ENCODE peak calls at places on chromosomes 7 and 10, in eight cellular contexts. M is A549, F is heart right ventricle, D is fibroblast of lung, E is colonic mucosa, H is neural progenitor cell, X is MM.1S, V is heart left ventricle. A is an unnamed sample. For H3K4me1, the result is how much of the 10 kb centered on the place peaks cover.

GRCh38 chr10:43689618-43689954 is 40.9 kb upstream of the ZNF32 start:
- DNase-seq in M (peak), F (peak), D (peak), E (peak), H (peak), X (no peak), V (peak), A (no peak)

GRCh38 chr10:1368772-1369171 is 312.6 kb downstream of the WDR37 start:
- DNase-seq in M (peak), F (no peak), D (no peak), E (peak), H (peak), X (no peak), V (no peak), A (no peak)

GRCh38 chr10:2886662-2887061 is 180.7 kb upstream of the PFKP start:
- DNase-seq in M (no peak), F (no peak), D (no peak), E (no peak), H (no peak), X (no peak), V (no peak), A (no peak)

GRCh38 chr10:58023341-58024073 is 244.2 kb downstream of the IPMK start:
- DNase-seq in M (peak), F (no peak), D (peak), E (no peak), H (no peak), X (no peak), V (no peak), A (no peak)

GRCh38 chr7:116316838-116317612 is 106.7 kb downstream of the TES start:
- DNase-seq in M (peak), F (peak), D (peak), E (peak), H (peak), X (no peak), V (peak), A (no peak)

GRCh38 chr7:129827467-129827990 is 125.2 kb downstream of the UBE2H start:
- DNase-seq in M (no peak), F (no peak), D (no peak), E (no peak), H (no peak), X (no peak), V (no peak), A (no peak)

GRCh38 chr7:142583424-142583823 is 165.8 kb upstream of the PRSS1 start:
- DNase-seq in M (peak), F (no peak), D (peak), E (no peak), H (peak), X (peak), V (no peak), A (no peak)

GRCh38 chr10:35006836-35007235 is 83.3 kb downstream of the CUL2 start:
- DNase-seq in M (no peak), F (no peak), D (peak), E (no peak), H (no peak), X (no peak), V (no peak), A (no peak)

GRCh38 chr7:103857435-103857834 is 132.0 kb downstream of the RELN start:
- DNase-seq in M (no peak), F (no peak), D (no peak), E (no peak), H (no peak), X (no peak), V (no peak), A (no peak)

DNA sequence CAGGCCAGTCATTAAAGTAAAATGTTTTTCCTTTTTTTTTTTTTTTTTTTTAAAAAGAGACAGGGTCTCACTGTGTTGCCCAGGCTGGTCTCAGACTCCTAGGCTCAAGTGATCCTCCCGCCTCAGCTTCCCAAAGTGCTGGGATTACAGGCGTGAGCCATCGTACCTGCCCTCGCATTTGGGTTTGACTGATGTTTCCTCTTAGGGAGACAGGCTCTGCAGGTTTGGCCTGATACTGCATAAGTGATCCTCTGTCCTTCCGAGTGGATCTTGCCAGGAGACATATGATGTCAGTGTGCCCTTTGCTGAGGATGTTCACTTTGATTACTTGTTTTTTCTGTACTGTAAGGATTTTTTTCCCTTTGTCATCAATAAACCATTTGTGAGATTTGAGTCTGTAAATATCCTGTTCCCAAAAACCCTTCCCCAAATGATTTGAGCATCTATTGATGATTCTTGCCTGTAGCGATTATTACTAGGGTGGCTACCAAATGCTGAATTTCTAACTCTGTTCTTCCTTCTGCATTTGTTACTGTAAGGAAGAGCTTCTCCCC is 19.7 kb downstream of the LIMK1 start:
- DNase-seq in M (no peak), F (no peak), D (no peak), E (no peak), H (no peak), X (no peak), V (no peak), A (no peak)
- TF ChIP-seq CTCF in M (no peak), F (no peak), D (no peak), E (no peak), H (no peak), X (no peak), V (no peak), A (no peak)

GRCh38 chr7:151581741-151582140 is 62.0 kb upstream of the RHEB start:
- DNase-seq in M (no peak), F (no peak), D (no peak), E (no peak), H (no peak), X (no peak), V (no peak), A (no peak)
- H3K27ac ChIP-seq in M (no peak), F (no peak), D (no peak), E (no peak), H (no peak), X (no peak), V (no peak), A (no peak)

DNA sequence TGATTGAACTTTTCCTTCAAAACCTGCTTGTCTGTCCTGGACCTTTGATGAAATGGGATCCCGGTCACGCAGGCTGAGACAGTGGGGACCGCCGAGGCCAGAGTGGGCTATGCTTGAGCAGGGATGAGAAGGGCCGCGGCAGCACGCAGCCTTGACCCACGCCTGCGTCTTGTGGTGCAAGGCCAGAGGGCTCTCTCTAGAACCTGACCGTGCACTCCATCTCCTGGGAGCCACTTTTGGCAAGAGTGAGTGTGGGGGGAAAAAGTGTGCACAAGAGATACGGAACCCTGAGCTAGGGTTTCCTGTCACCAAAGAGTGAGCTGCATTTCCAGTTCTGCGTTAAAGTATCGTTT is 42.4 kb downstream of the WIPI2 start:
- DNase-seq in M (no peak), F (no peak), D (no peak), E (no peak), H (no peak), X (no peak), V (no peak), A (no peak)
- H3K4me1 ChIP-seq in M (under half), F (under half), D (under half), E (under half), H (under half), X (under half), V (under half), A (under half)

GRCh38 chr7:150466477-150466876 is 16.0 kb downstream of the GIMAP8 start:
- DNase-seq in M (no peak), F (no peak), D (no peak), E (no peak), H (no peak), X (no peak), V (no peak), A (no peak)
- TF ChIP-seq CTCF in M (no peak), F (no peak), D (no peak), E (no peak), H (no peak), X (no peak), V (no peak), A (no peak)

DNA sequence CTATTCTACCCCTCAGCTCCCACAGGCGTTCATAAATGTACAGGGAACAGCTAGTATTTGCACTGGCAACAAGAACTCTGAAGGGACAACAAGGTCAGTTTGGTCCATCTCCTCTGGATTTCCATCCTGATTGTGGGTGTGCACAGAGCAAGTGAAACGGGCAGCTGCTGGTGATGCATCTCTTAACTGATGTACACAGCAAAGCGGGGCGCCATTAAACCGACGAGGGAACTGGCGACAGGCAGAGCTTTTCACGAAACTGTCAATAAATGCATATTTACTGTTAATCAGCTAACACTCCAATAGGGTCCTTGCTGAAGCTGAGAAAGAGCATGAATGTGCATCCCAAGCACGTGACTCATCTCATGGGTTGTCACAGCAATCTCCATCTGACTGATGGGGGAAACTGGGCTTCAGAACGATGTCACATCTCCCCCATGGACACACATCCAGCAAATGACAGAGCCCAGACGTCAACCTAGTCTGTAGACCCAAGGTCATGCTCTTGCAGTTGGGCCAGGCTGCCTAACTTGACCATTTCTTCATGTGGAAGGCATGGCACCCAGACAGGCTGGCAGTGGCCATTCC is 54.2 kb downstream of the FAM53B start:
- DNase-seq in M (no peak), F (no peak), D (no peak), E (no peak), H (no peak), X (no peak), V (no peak), A (no peak)
- H3K27ac ChIP-seq in M (no peak), F (no peak), D (no peak), E (no peak), H (no peak), X (no peak), V (peak), A (peak)

DNA sequence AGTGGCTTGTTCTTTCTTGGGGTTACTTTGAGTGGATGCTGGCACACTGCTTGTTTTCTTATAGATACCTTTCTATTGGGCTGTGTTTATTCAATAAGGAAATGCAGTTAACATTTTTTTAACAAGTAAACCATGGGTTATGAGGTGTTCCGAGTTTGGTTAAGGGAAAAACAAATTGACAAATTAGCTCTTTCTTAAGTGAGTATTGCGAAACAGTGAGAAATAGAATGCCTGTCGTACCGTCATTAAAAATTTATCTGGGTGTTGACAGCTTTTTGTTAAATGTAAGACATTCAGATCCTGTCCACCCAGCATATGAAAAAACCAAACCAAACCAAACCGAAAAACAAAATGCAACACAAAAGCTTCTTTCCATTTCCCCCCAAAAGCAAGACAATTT is 6.2 kb downstream of the CUX1 start:
- DNase-seq in M (no peak), F (no peak), D (no peak), E (no peak), H (no peak), X (no peak), V (no peak), A (no peak)
- H3K4me1 ChIP-seq in M (under half), F (half or more), D (under half), E (under half), H (under half), X (under half), V (under half), A (under half)

A was measured in esophagus squamous epithelium.